ENCODE peak calls at places on chromosomes 3 and 15, in four cellular contexts. J, E, V and K are unnamed samples.

GRCh38 chr3:187717572-187717971 is 15.2 kb upstream of the RTP2 start:
- DNase-seq in E (no peak), J (peak), V (no peak), K (no peak)

GRCh38 chr15:25181290-25182097 is 226.7 kb downstream of the SNRPN start:
- DNase-seq in J (no peak), V (no peak), E (peak), K (no peak)

GRCh38 chr15:52199271-52199670 is 8.1 kb upstream of the GNB5 start:
- DNase-seq in E (no peak), J (no peak), V (no peak), K (no peak)

GRCh38 chr3:180142041-180142440 is 105.3 kb upstream of the PEX5L start:
- DNase-seq in E (no peak), J (no peak), V (no peak), K (no peak)

GRCh38 chr3:122100591-122101491 is 45.7 kb downstream of the CD86 start:
- DNase-seq in J (no peak), E (no peak), V (no peak), K (no peak)

GRCh38 chr3:56593455-56594158 is 36.6 kb downstream of the CCDC66 start:
- DNase-seq in V (no peak), J (no peak), E (no peak), K (no peak)

GRCh38 chr3:50671331-50671730 is 3.4 kb upstream of the DOCK3 start:
- DNase-seq in V (no peak), E (no peak), J (peak), K (no peak)

GRCh38 chr15:49674370-49674769 is 53.5 kb downstream of the DTWD1 start:
- DNase-seq in J (peak), E (no peak), V (no peak), K (no peak)

GRCh38 chr15:78055923-78056713 is 21.4 kb downstream of the TBC1D2B start:
- DNase-seq in E (no peak), J (no peak), V (no peak), K (no peak)

GRCh38 chr3:31724681-31725080 is 192.0 kb downstream of the STT3B start:
- DNase-seq in J (peak), V (no peak), E (no peak), K (no peak)

GRCh38 chr15:41997845-41998244 is 23.0 kb downstream of the PLA2G4E start:
- DNase-seq in E (no peak), J (no peak), V (no peak), K (no peak)
- H2BK5ac ChIP-seq in E (no peak), J (no peak), V (no peak), K (peak)

DNA sequence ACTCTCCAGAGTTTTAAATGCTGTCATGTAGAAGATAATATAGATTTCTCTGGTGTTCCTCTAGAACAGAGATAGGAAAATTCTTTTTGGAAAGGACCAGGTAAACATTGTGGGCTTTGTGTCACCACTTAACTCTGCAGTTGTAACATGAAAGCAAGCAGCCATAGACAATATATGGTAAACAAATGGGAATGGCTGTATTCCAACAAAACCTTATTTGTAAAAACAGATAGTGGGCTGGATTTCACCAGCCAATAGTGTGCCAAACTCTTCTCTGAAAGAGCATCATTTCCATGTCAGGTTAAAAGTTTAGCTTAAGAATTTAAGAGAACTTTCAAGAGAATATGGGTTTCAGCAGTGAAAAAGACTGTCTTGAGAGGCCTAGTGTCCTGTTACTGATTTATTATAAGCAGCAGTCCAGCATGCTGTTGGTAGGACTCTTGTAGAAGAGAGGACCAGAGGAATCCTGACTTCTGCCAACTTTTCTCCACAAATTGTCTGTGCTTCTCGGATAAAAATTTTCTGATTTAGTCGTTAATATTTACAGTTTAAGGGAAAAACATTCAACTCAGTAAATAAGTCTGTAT is 107.7 kb downstream of the TCF12 start:
- DNase-seq in E (no peak), J (peak), V (no peak), K (no peak)
- H3K14ac ChIP-seq in E (no peak), J (no peak), V (no peak), K (no peak)

GRCh38 chr15:96330450-96331140 is at the start of gene NR2F2:
- DNase-seq in J (peak), V (peak), E (peak), K (peak)
- H2BK5ac ChIP-seq in J (peak), V (peak), E (no peak), K (no peak)

DNA sequence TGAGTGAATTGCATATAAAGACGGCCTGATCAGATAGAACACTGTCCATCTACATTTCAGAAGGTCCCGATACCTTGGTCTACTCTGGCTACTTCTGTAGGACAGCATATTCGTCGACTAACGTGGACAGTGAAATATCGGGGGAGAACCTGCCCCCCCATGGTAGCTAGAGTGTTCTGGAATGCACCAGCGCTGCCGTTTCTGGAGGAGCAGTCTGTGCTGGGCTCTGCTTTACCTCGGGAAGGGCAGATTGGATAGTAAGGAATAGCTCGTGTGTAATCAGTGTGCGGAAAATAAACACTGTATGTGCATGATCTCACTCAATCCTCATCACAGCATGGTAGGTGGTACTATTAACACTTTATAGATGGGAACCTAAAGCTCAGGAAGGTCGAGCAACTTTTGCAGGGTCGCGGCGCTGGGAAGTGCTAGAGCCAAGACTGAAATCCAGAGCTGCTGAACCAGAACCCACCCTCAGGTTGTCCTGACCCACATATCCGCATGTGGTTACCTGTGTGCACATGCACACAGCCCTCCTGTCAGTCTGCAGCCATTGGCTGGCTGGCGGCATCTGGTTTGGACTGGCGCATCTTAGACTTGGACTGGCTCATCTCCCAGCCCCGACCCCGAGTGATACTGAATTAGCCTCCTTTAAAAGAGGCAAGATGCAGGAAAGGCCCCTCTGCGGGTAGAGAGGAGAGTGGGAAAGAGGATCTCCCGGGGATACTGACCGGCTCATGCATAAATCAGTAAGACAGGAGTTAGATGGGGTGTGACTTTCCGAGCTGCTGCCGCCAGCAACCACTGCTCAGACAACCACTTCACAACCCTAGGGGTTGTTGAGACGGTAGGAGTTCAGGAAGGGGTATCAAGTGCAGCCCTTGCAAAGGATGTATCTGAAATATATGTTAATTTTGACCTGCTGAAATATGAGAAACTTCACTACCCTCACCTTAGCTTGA is 155.0 kb upstream of the BHLHE40 start:
- DNase-seq in J (no peak), V (no peak), E (no peak), K (peak)
- H3K14ac ChIP-seq in J (no peak), V (no peak), E (no peak), K (no peak)